ENCODE peak calls at places on chromosome 7, in ten cellular contexts. V, C, I, T, U, W, Z, O, K and Q are unnamed samples.

GRCh38 chr7:16356241-16356958 is 64.9 kb downstream of the CRPPA start:
- DNase-seq in I (no peak), C (peak), T (no peak), U (peak), W (no peak), V (no peak), K (no peak), Z (no peak), O (no peak), Q (no peak)

GRCh38 chr7:79055722-79056415 is 397.6 kb downstream of the MAGI2 start:
- DNase-seq in K (no peak), C (no peak), T (no peak), Z (no peak), I (no peak), V (no peak), O (no peak), W (no peak), U (no peak), Q (no peak)

GRCh38 chr7:142629588-142630260 is 119.5 kb upstream of the PRSS1 start:
- DNase-seq in C (peak), I (no peak), O (no peak), V (no peak), T (no peak), U (peak), W (no peak), K (peak), Z (no peak), Q (no peak)

GRCh38 chr7:100568936-100569844 is 4.5 kb downstream of the SAP25 start:
- DNase-seq in Z (no peak), C (peak), W (peak), V (peak), K (peak), O (no peak), T (peak), I (no peak), U (no peak), Q (peak)

GRCh38 chr7:107233174-107233573 is 64.4 kb downstream of the HBP1 start:
- DNase-seq in T (peak), K (peak), V (no peak), I (no peak), Z (no peak), U (no peak), C (no peak), O (no peak), W (no peak), Q (no peak)

GRCh38 chr7:37211097-37211496 is 237.6 kb downstream of the ELMO1 start:
- DNase-seq in V (peak), W (peak), U (peak), Z (no peak), K (no peak), I (peak), T (peak), O (no peak), C (peak), Q (no peak)

GRCh38 chr7:104984591-104985258 is 29.3 kb upstream of the KMT2E start:
- DNase-seq in K (no peak), C (no peak), U (no peak), I (no peak), W (no peak), V (no peak), T (no peak), Z (no peak), O (no peak), Q (no peak)

GRCh38 chr7:40808409-40808942 is 673.7 kb downstream of the SUGCT start:
- DNase-seq in O (peak), V (no peak), K (peak), T (no peak), Z (no peak), I (peak), U (peak), W (peak), C (peak), Q (no peak)

GRCh38 chr7:129989466-129989865 is 36.7 kb upstream of the UBE2H start:
- DNase-seq in K (no peak), V (no peak), I (no peak), U (no peak), W (no peak), Z (no peak), O (no peak), C (no peak), T (no peak), Q (peak)

GRCh38 chr7:156778201-156778600 is 114.8 kb downstream of the LMBR1 start:
- DNase-seq in K (no peak), V (no peak), W (no peak), U (no peak), O (no peak), I (no peak), C (peak), Z (no peak), T (no peak), Q (no peak)

GRCh38 chr7:47088329-47089067 is 493.4 kb downstream of the TNS3 start:
- DNase-seq in T (peak), V (peak), U (peak), W (peak), C (peak), Z (peak), O (peak), I (no peak), K (peak), Q (no peak)

GRCh38 chr7:2099036-2099957 is 133.4 kb downstream of the MAD1L1 start:
- DNase-seq in W (no peak), U (peak), Z (no peak), C (peak), T (no peak), O (no peak), I (no peak), V (no peak), K (peak), Q (no peak)

GRCh38 chr7:22194633-22195273 is 162.2 kb downstream of the RAPGEF5 start:
- DNase-seq in W (no peak), C (no peak), K (no peak), I (no peak), T (peak), U (no peak), V (no peak), Z (no peak), O (no peak), Q (no peak)

GRCh38 chr7:96313940-96314339 is 8.0 kb downstream of the SLC25A13 start:
- DNase-seq in T (no peak), Z (no peak), W (no peak), U (no peak), V (no peak), I (no peak), K (no peak), C (no peak), O (no peak), Q (no peak)

GRCh38 chr7:98911936-98912335 is 33.6 kb downstream of the TRRAP start:
- DNase-seq in I (no peak), V (no peak), T (peak), K (no peak), U (no peak), W (no peak), O (no peak), Z (no peak), C (no peak), Q (no peak)

GRCh38 chr7:37145682-37146081 is 303.0 kb downstream of the ELMO1 start:
- DNase-seq in K (no peak), U (no peak), Z (no peak), C (no peak), I (no peak), T (no peak), V (no peak), O (no peak), W (no peak), Q (no peak)

GRCh38 chr7:130723784-130724183 is 10.2 kb downstream of the KLF14 start:
- DNase-seq in I (no peak), C (no peak), W (no peak), V (no peak), O (no peak), K (peak), U (no peak), Z (no peak), T (no peak), Q (no peak)

GRCh38 chr7:108211382-108212201 is 81.4 kb upstream of the LAMB4 start:
- DNase-seq in O (no peak), U (no peak), Z (no peak), C (peak), I (no peak), V (no peak), T (no peak), W (no peak), K (peak), Q (no peak)

GRCh38 chr7:1664711-1665591 is 5.1 kb upstream of the ELFN1 start:
- DNase-seq in C (peak), Z (peak), O (peak), W (peak), I (no peak), K (peak), U (peak), V (peak), T (peak), Q (peak)

GRCh38 chr7:16561943-16562342 is 35.3 kb downstream of the LRRC72 start:
- DNase-seq in C (no peak), I (no peak), O (no peak), V (no peak), K (no peak), U (no peak), W (no peak), Z (no peak), T (no peak), Q (no peak)

GRCh38 chr7:37346761-37347160 is 101.9 kb downstream of the ELMO1 start:
- DNase-seq in K (no peak), I (no peak), V (no peak), C (no peak), Z (no peak), U (no peak), O (no peak), T (no peak), W (no peak), Q (no peak)

GRCh38 chr7:35721288-35721687 is 26.4 kb upstream of the HERPUD2 start:
- DNase-seq in O (no peak), C (no peak), K (no peak), T (no peak), Z (no peak), V (no peak), U (no peak), W (no peak), I (no peak), Q (no peak)

GRCh38 chr7:47032171-47032915 is 549.6 kb downstream of the TNS3 start:
- DNase-seq in O (no peak), W (no peak), K (no peak), Z (no peak), I (no peak), T (no peak), C (peak), U (peak), V (no peak), Q (no peak)

GRCh38 chr7:151351027-151351426 is 9.4 kb downstream of the NUB1 start:
- DNase-seq in T (no peak), W (no peak), I (no peak), C (no peak), Z (no peak), K (no peak), U (no peak), O (no peak), V (no peak), Q (peak)

GRCh38 chr7:142439739-142440138 is 181.9 kb upstream of the PRSS58 start:
- DNase-seq in V (no peak), T (no peak), U (no peak), O (no peak), Z (no peak), I (no peak), C (no peak), K (no peak), W (no peak), Q (no peak)